ENCODE peak calls at places on chromosomes 7 and 10, in seven cellular contexts. One of them, this sample, is unnamed. For H3K27me3, the result is how much of the 10 kb centered on the place peaks cover.

GRCh38 chr7:35725280-35725680 is 30.3 kb upstream of the HERPUD2 start:
- DNase-seq in PC-3: no peak
- DNase-seq in tibial nerve: no peak
- DNase-seq in cardiac muscle cell: no peak
- DNase-seq in fibroblast of lung: no peak
- DNase-seq in astrocyte: no peak
- DNase-seq in RWPE2: no peak
- DNase-seq in this sample: no peak

GRCh38 chr7:140506788-140507464 is 27.6 kb upstream of the MKRN1 start:
- DNase-seq in cardiac muscle cell: peak
- DNase-seq in tibial nerve: no peak
- DNase-seq in PC-3: no peak
- DNase-seq in astrocyte: peak
- DNase-seq in fibroblast of lung: peak
- DNase-seq in RWPE2: no peak
- DNase-seq in this sample: peak

GRCh38 chr7:119377861-119378260 is 895.1 kb upstream of the KCND2 start:
- DNase-seq in RWPE2: no peak
- DNase-seq in PC-3: no peak
- DNase-seq in astrocyte: no peak
- DNase-seq in fibroblast of lung: no peak
- DNase-seq in cardiac muscle cell: no peak
- DNase-seq in tibial nerve: no peak
- DNase-seq in this sample: no peak

GRCh38 chr7:101608772-101609713 is 20.1 kb downstream of the MYL10 start:
- DNase-seq in fibroblast of lung: no peak
- DNase-seq in astrocyte: no peak
- DNase-seq in RWPE2: no peak
- DNase-seq in PC-3: peak
- DNase-seq in tibial nerve: no peak
- DNase-seq in cardiac muscle cell: no peak
- DNase-seq in this sample: no peak

GRCh38 chr10:102906507-102906906 is 11.6 kb upstream of the CNNM2 start:
- DNase-seq in astrocyte: no peak
- DNase-seq in cardiac muscle cell: no peak
- DNase-seq in PC-3: no peak
- DNase-seq in RWPE2: no peak
- DNase-seq in fibroblast of lung: no peak
- DNase-seq in tibial nerve: no peak
- DNase-seq in this sample: no peak

GRCh38 chr7:450741-451140 is 68.9 kb downstream of the PDGFA start:
- DNase-seq in cardiac muscle cell: no peak
- DNase-seq in PC-3: no peak
- DNase-seq in astrocyte: no peak
- DNase-seq in tibial nerve: no peak
- DNase-seq in RWPE2: no peak
- DNase-seq in fibroblast of lung: no peak
- DNase-seq in this sample: no peak

GRCh38 chr7:73547841-73548240 is 9.6 kb downstream of the BCL7B start:
- DNase-seq in astrocyte: no peak
- DNase-seq in fibroblast of lung: no peak
- DNase-seq in cardiac muscle cell: no peak
- DNase-seq in PC-3: no peak
- DNase-seq in tibial nerve: no peak
- DNase-seq in RWPE2: no peak
- DNase-seq in this sample: no peak

GRCh38 chr10:5518143-5518542 is 6.6 kb upstream of the CALML3 start:
- DNase-seq in cardiac muscle cell: no peak
- DNase-seq in tibial nerve: no peak
- DNase-seq in fibroblast of lung: no peak
- DNase-seq in PC-3: peak
- DNase-seq in astrocyte: no peak
- DNase-seq in RWPE2: no peak
- DNase-seq in this sample: no peak

GRCh38 chr10:9198611-9199010 is 1144.1 kb downstream of the GATA3 start:
- DNase-seq in RWPE2: no peak
- DNase-seq in cardiac muscle cell: no peak
- DNase-seq in astrocyte: peak
- DNase-seq in fibroblast of lung: peak
- DNase-seq in tibial nerve: no peak
- DNase-seq in PC-3: no peak
- DNase-seq in this sample: no peak

GRCh38 chr7:107029061-107029763 is 15.3 kb upstream of the PRKAR2B start:
- DNase-seq in fibroblast of lung: no peak
- DNase-seq in cardiac muscle cell: no peak
- DNase-seq in PC-3: peak
- DNase-seq in tibial nerve: no peak
- DNase-seq in RWPE2: no peak
- DNase-seq in astrocyte: no peak
- DNase-seq in this sample: no peak

GRCh38 chr7:130891254-130892094 is 157.5 kb upstream of the KLF14 start:
- DNase-seq in astrocyte: peak
- DNase-seq in cardiac muscle cell: no peak
- DNase-seq in PC-3: peak
- DNase-seq in RWPE2: peak
- DNase-seq in fibroblast of lung: peak
- DNase-seq in tibial nerve: peak
- DNase-seq in this sample: peak

GRCh38 chr7:151818674-151819519 is 58.0 kb downstream of the PRKAG2 start:
- DNase-seq in cardiac muscle cell: no peak
- DNase-seq in PC-3: peak
- DNase-seq in astrocyte: no peak
- DNase-seq in fibroblast of lung: no peak
- DNase-seq in RWPE2: peak
- DNase-seq in tibial nerve: no peak
- DNase-seq in this sample: no peak

GRCh38 chr10:8040651-8041050 is 13.8 kb upstream of the GATA3 start:
- DNase-seq in tibial nerve: no peak
- DNase-seq in cardiac muscle cell: no peak
- DNase-seq in RWPE2: no peak
- DNase-seq in astrocyte: no peak
- DNase-seq in PC-3: no peak
- DNase-seq in fibroblast of lung: no peak
- DNase-seq in this sample: no peak

GRCh38 chr10:8037941-8038894 is 16.3 kb upstream of the GATA3 start:
- DNase-seq in PC-3: no peak
- DNase-seq in RWPE2: no peak
- DNase-seq in cardiac muscle cell: no peak
- DNase-seq in fibroblast of lung: no peak
- DNase-seq in tibial nerve: no peak
- DNase-seq in astrocyte: no peak
- DNase-seq in this sample: no peak

GRCh38 chr10:8037199-8037801 is 17.2 kb upstream of the GATA3 start:
- DNase-seq in tibial nerve: no peak
- DNase-seq in astrocyte: no peak
- DNase-seq in fibroblast of lung: no peak
- DNase-seq in cardiac muscle cell: peak
- DNase-seq in PC-3: no peak
- DNase-seq in RWPE2: no peak
- DNase-seq in this sample: no peak

GRCh38 chr10:8041284-8042031 is 13.0 kb upstream of the GATA3 start:
- DNase-seq in astrocyte: no peak
- DNase-seq in fibroblast of lung: no peak
- DNase-seq in PC-3: no peak
- DNase-seq in cardiac muscle cell: no peak
- DNase-seq in tibial nerve: no peak
- DNase-seq in RWPE2: no peak
- DNase-seq in this sample: no peak

DNA sequence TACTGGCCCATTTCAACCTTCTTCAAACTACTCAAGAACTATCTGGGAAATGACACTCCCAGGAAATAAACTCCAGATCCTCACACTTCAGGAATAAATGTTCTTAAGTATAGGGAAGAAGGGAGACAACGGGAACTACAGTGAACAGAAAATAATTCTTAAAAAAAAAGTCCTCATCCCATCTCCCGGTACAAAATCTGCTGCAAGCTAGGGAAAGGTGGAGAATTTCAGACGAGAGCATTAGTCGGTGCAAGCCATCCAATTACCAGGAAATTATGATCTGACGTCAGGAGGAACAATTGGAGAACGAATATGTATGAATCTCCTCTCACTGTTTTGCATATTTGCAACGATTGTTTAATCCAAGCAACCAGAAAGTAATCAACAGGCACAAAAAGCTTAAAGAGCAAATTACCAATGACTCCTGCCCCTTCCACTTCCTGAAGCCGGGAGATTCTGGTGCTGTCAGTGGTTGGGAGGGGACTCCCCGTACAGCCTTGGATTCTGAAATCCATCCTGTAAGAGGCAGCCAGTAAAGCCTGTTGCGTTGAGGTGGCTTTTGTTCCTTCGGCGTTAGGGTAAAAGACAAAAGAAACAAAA is 15.1 kb upstream of the GATA3 start:
- DNase-seq in RWPE2: no peak
- DNase-seq in cardiac muscle cell: no peak
- DNase-seq in tibial nerve: no peak
- DNase-seq in fibroblast of lung: no peak
- DNase-seq in PC-3: no peak
- DNase-seq in astrocyte: no peak
- DNase-seq in this sample: no peak
- H3K27me3 ChIP-seq in RWPE2: under half
- H3K27me3 ChIP-seq in cardiac muscle cell: half or more
- H3K27me3 ChIP-seq in tibial nerve: half or more
- H3K27me3 ChIP-seq in fibroblast of lung: half or more
- H3K27me3 ChIP-seq in PC-3: under half
- H3K27me3 ChIP-seq in astrocyte: half or more
- H3K27me3 ChIP-seq in this sample: half or more

DNA sequence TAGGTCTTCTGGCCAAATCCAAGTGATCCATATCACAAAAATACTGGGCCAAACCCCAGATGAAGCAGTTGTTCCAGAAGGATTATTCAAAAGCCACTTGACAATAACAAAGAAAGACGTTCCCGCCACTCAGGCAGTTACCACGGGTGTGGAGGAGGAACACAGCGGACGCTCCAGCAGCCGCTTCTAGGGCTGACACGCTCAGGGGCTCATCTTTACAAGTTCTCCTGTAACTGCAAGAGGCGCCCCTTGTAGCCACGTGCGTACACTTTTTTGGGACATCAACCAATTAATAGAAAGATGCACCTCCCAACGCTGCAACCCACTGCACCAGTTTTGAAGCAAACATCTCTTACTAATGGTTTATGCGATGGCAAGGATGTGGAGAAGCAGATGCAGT is 159.4 kb downstream of the GRID1 start:
- DNase-seq in cardiac muscle cell: no peak
- DNase-seq in RWPE2: peak
- DNase-seq in fibroblast of lung: no peak
- DNase-seq in astrocyte: no peak
- DNase-seq in PC-3: no peak
- DNase-seq in tibial nerve: no peak
- DNase-seq in this sample: no peak
- TF ChIP-seq CTCF in cardiac muscle cell: no peak
- TF ChIP-seq CTCF in RWPE2: no peak
- TF ChIP-seq CTCF in fibroblast of lung: no peak
- TF ChIP-seq CTCF in astrocyte: no peak
- TF ChIP-seq CTCF in PC-3: no peak
- TF ChIP-seq CTCF in tibial nerve: no peak
- TF ChIP-seq CTCF in this sample: no peak

GRCh38 chr10:44386546-44387052 is 1.7 kb upstream of the CXCL12 start:
- DNase-seq in tibial nerve: no peak
- DNase-seq in fibroblast of lung: peak
- DNase-seq in cardiac muscle cell: peak
- DNase-seq in PC-3: peak
- DNase-seq in astrocyte: no peak
- DNase-seq in RWPE2: peak
- DNase-seq in this sample: no peak

GRCh38 chr10:44389556-44389955 is 4.7 kb upstream of the CXCL12 start:
- DNase-seq in astrocyte: no peak
- DNase-seq in PC-3: no peak
- DNase-seq in cardiac muscle cell: no peak
- DNase-seq in tibial nerve: no peak
- DNase-seq in fibroblast of lung: no peak
- DNase-seq in RWPE2: no peak
- DNase-seq in this sample: no peak

GRCh38 chr10:44389150-44389549 is 4.3 kb upstream of the CXCL12 start:
- DNase-seq in tibial nerve: no peak
- DNase-seq in PC-3: no peak
- DNase-seq in fibroblast of lung: no peak
- DNase-seq in RWPE2: no peak
- DNase-seq in cardiac muscle cell: no peak
- DNase-seq in astrocyte: no peak
- DNase-seq in this sample: no peak

GRCh38 chr10:44388641-44389040 is 3.7 kb upstream of the CXCL12 start:
- DNase-seq in fibroblast of lung: no peak
- DNase-seq in RWPE2: no peak
- DNase-seq in PC-3: no peak
- DNase-seq in cardiac muscle cell: no peak
- DNase-seq in astrocyte: no peak
- DNase-seq in tibial nerve: no peak
- DNase-seq in this sample: no peak

DNA sequence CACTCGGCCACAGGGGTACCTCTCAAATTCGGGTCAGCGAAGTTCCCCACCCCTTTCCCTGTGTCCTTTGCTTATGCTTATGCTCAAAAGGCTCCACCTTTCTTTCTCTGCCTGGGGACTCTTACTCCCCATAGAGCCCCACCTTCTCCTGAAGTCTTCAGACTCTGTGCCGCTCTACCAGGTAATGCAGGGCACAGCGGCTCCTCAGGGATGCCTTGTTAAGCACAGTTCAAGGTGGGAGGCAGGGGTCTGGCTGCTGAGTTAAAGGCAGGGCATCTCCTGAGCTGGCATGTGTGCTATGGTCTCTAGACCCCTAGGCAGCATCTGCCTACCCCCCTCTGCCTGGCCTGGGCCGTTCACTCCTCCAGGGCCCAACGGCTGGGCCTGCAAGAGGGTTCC is 3.0 kb upstream of the CXCL12 start:
- DNase-seq in RWPE2: no peak
- DNase-seq in PC-3: no peak
- DNase-seq in fibroblast of lung: no peak
- DNase-seq in tibial nerve: no peak
- DNase-seq in astrocyte: no peak
- DNase-seq in cardiac muscle cell: no peak
- DNase-seq in this sample: no peak
- H3K27me3 ChIP-seq in RWPE2: under half
- H3K27me3 ChIP-seq in PC-3: half or more
- H3K27me3 ChIP-seq in fibroblast of lung: under half
- H3K27me3 ChIP-seq in tibial nerve: under half
- H3K27me3 ChIP-seq in astrocyte: under half
- H3K27me3 ChIP-seq in cardiac muscle cell: under half
- H3K27me3 ChIP-seq in this sample: under half

DNA sequence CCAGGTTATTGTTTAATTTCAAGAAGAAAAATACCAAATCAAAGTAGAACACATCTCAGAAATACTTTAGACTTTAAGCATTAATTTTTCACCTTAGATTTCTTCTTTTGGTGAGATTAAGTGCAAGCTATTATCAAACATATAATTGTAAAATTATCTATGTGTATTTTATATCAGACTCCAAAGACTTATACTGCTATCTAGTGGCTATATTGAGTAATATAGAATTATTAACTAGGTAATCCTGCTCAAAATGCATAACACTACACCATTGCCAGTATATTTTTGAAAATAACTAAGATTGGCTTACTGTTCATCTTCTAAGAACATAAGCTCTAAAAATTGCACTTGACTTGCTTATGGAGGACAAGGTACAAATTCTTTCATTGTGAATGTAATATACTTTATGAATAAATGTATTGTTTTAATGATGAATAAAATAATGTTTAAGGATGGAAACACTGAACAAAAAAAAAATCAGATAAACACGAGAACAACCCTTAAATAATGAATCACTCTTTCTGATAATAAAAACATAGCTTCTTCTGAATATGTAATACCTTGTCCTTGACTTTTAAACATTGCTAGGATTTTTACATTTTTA is 86.7 kb upstream of the GNAI1 start:
- DNase-seq in PC-3: peak
- DNase-seq in astrocyte: no peak
- DNase-seq in RWPE2: no peak
- DNase-seq in fibroblast of lung: no peak
- DNase-seq in tibial nerve: no peak
- DNase-seq in cardiac muscle cell: no peak
- DNase-seq in this sample: no peak
- TF ChIP-seq CTCF in PC-3: peak
- TF ChIP-seq CTCF in astrocyte: peak
- TF ChIP-seq CTCF in RWPE2: peak
- TF ChIP-seq CTCF in fibroblast of lung: peak
- TF ChIP-seq CTCF in tibial nerve: no peak
- TF ChIP-seq CTCF in cardiac muscle cell: peak
- TF ChIP-seq CTCF in this sample: no peak